ENCODE peak calls at places on chromosomes 16 and 17, in nine cellular contexts. One of them, this sample, is unnamed.
A peak's percentile ranks its signal among the peaks of the same experiment; 100 is the strongest.

GRCh38 chr16:52487849-52488457 is 59.0 kb downstream of the TOX3 start:
- DNase-seq in SK-N-SH: no peak
- DNase-seq in adrenal gland: no peak
- DNase-seq in testis: no peak
- DNase-seq in stomach: no peak
- DNase-seq in heart right ventricle: no peak
- DNase-seq in lower lobe of right lung: no peak
- DNase-seq in body of pancreas: no peak
- DNase-seq in endodermal cell: no peak
- DNase-seq in this sample: no peak

GRCh38 chr17:66964083-66964771 is at the start of gene CACNG4:
- DNase-seq in SK-N-SH: peak; percentile 95
- DNase-seq in adrenal gland: no peak
- DNase-seq in testis: no peak
- DNase-seq in stomach: no peak
- DNase-seq in heart right ventricle: no peak
- DNase-seq in lower lobe of right lung: no peak
- DNase-seq in body of pancreas: no peak
- DNase-seq in endodermal cell: peak; percentile 84
- DNase-seq in this sample: peak; percentile 61

GRCh38 chr17:57001541-57001940 is 23.6 kb downstream of the SCPEP1 start:
- DNase-seq in SK-N-SH: no peak
- DNase-seq in adrenal gland: no peak
- DNase-seq in testis: no peak
- DNase-seq in stomach: no peak
- DNase-seq in heart right ventricle: no peak
- DNase-seq in lower lobe of right lung: no peak
- DNase-seq in body of pancreas: no peak
- DNase-seq in endodermal cell: peak; percentile 60
- DNase-seq in this sample: no peak

GRCh38 chr16:22206847-22207714 is 1.0 kb downstream of the EEF2K start:
- DNase-seq in SK-N-SH: peak; percentile 75
- DNase-seq in adrenal gland: peak; percentile 80
- DNase-seq in testis: peak; percentile 68
- DNase-seq in stomach: peak; percentile 88
- DNase-seq in heart right ventricle: peak; percentile 84
- DNase-seq in lower lobe of right lung: peak; percentile 86
- DNase-seq in body of pancreas: peak; percentile 88
- DNase-seq in endodermal cell: peak; percentile 73
- DNase-seq in this sample: peak; percentile 61

GRCh38 chr17:333626-334396 is 18.8 kb downstream of the RPH3AL start:
- DNase-seq in SK-N-SH: peak; percentile 87
- DNase-seq in adrenal gland: peak; percentile 87
- DNase-seq in testis: peak; percentile 91
- DNase-seq in stomach: peak; percentile 60
- DNase-seq in heart right ventricle: peak; percentile 79
- DNase-seq in lower lobe of right lung: peak; percentile 71
- DNase-seq in body of pancreas: peak; percentile 91
- DNase-seq in endodermal cell: peak; percentile 88
- DNase-seq in this sample: no peak

GRCh38 chr16:73126453-73126853 is 78.5 kb upstream of the ZFHX3 start:
- DNase-seq in SK-N-SH: no peak
- DNase-seq in adrenal gland: no peak
- DNase-seq in testis: no peak
- DNase-seq in stomach: no peak
- DNase-seq in heart right ventricle: peak; percentile 23
- DNase-seq in lower lobe of right lung: no peak
- DNase-seq in body of pancreas: peak; percentile 76
- DNase-seq in endodermal cell: no peak
- DNase-seq in this sample: no peak

GRCh38 chr16:57882206-57882605 is 79.9 kb upstream of the KIFC3 start:
- DNase-seq in SK-N-SH: no peak
- DNase-seq in adrenal gland: no peak
- DNase-seq in testis: no peak
- DNase-seq in stomach: no peak
- DNase-seq in heart right ventricle: no peak
- DNase-seq in lower lobe of right lung: no peak
- DNase-seq in body of pancreas: no peak
- DNase-seq in endodermal cell: no peak
- DNase-seq in this sample: no peak

GRCh38 chr17:56319531-56319930 is 166.3 kb downstream of the ANKFN1 start:
- DNase-seq in SK-N-SH: peak; percentile 33
- DNase-seq in adrenal gland: no peak
- DNase-seq in testis: no peak
- DNase-seq in stomach: no peak
- DNase-seq in heart right ventricle: no peak
- DNase-seq in lower lobe of right lung: no peak
- DNase-seq in body of pancreas: no peak
- DNase-seq in endodermal cell: peak; percentile 42
- DNase-seq in this sample: no peak

GRCh38 chr17:18156171-18156975 is 27.3 kb upstream of the ALKBH5 start:
- DNase-seq in SK-N-SH: no peak
- DNase-seq in adrenal gland: no peak
- DNase-seq in testis: no peak
- DNase-seq in stomach: no peak
- DNase-seq in heart right ventricle: no peak
- DNase-seq in lower lobe of right lung: no peak
- DNase-seq in body of pancreas: no peak
- DNase-seq in endodermal cell: no peak
- DNase-seq in this sample: no peak

GRCh38 chr16:10749680-10750035 is 6.0 kb downstream of the NUBP1 start:
- DNase-seq in SK-N-SH: no peak
- DNase-seq in adrenal gland: no peak
- DNase-seq in testis: no peak
- DNase-seq in stomach: no peak
- DNase-seq in heart right ventricle: no peak
- DNase-seq in lower lobe of right lung: no peak
- DNase-seq in body of pancreas: no peak
- DNase-seq in endodermal cell: no peak
- DNase-seq in this sample: no peak

GRCh38 chr16:54588026-54588425 is 301.4 kb upstream of the IRX3 start:
- DNase-seq in SK-N-SH: no peak
- DNase-seq in adrenal gland: no peak
- DNase-seq in testis: no peak
- DNase-seq in stomach: no peak
- DNase-seq in heart right ventricle: no peak
- DNase-seq in lower lobe of right lung: no peak
- DNase-seq in body of pancreas: no peak
- DNase-seq in endodermal cell: no peak
- DNase-seq in this sample: no peak

GRCh38 chr17:20201059-20201458 is 191.9 kb downstream of the SPECC1 start:
- DNase-seq in SK-N-SH: no peak
- DNase-seq in adrenal gland: no peak
- DNase-seq in testis: no peak
- DNase-seq in stomach: no peak
- DNase-seq in heart right ventricle: no peak
- DNase-seq in lower lobe of right lung: no peak
- DNase-seq in body of pancreas: no peak
- DNase-seq in endodermal cell: no peak
- DNase-seq in this sample: no peak

GRCh38 chr17:4607773-4608187 is 23.5 kb downstream of the SMTNL2 start:
- DNase-seq in SK-N-SH: no peak
- DNase-seq in adrenal gland: peak; percentile 73
- DNase-seq in testis: peak; percentile 94
- DNase-seq in stomach: peak; percentile 68
- DNase-seq in heart right ventricle: peak; percentile 68
- DNase-seq in lower lobe of right lung: peak; percentile 75
- DNase-seq in body of pancreas: peak; percentile 79
- DNase-seq in endodermal cell: peak; percentile 70
- DNase-seq in this sample: no peak

GRCh38 chr17:33370384-33370783 is 77.3 kb upstream of the ASIC2 start:
- DNase-seq in SK-N-SH: no peak
- DNase-seq in adrenal gland: no peak
- DNase-seq in testis: no peak
- DNase-seq in stomach: no peak
- DNase-seq in heart right ventricle: no peak
- DNase-seq in lower lobe of right lung: no peak
- DNase-seq in body of pancreas: no peak
- DNase-seq in endodermal cell: peak; percentile 91
- DNase-seq in this sample: no peak

DNA sequence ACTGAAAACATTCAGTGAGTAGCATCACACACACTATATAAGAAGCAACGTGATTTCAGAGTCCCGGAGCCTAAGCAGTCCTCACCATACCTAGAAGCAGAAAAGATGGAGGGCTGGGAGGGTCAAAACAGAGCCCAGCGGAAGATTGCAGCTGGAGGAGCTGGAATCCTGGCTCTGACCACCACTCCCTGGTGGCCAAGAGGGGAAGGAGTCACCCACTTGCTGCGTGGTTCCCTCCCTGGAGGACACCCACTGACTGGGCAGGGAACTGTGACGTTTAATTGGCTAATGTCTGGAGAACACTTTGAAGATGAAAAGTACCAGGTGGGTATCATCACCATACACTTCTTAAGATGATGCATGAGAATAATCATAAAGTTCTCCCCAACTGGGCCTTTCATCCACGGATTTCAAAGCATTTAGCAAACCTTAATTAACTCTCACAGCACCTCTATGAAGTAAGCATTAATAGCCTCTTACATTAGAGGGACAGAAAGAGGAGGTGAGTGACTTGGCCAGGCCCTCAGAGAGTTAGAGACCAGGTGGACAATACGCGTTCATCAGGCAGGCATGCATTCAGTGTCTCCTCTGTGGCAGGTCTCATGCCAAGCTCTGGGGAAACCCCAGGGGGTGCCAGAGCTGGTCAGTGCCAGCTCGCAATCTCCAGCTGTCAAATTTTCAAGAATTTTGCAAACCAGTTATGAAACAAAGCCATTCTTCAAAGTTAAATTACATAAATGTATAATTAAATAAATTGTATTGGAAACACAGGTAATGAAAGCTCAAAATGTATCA is 137.9 kb downstream of the AXIN2 start:
- DNase-seq in SK-N-SH: no peak
- DNase-seq in adrenal gland: no peak
- DNase-seq in testis: no peak
- DNase-seq in stomach: no peak
- DNase-seq in heart right ventricle: no peak
- DNase-seq in lower lobe of right lung: no peak
- DNase-seq in body of pancreas: no peak
- DNase-seq in endodermal cell: peak; percentile 61
- DNase-seq in this sample: no peak
- TF ChIP-seq CTCF in SK-N-SH: no peak
- TF ChIP-seq CTCF in adrenal gland: no peak
- TF ChIP-seq CTCF in testis: no peak
- TF ChIP-seq CTCF in stomach: no peak
- TF ChIP-seq CTCF in heart right ventricle: no peak
- TF ChIP-seq CTCF in lower lobe of right lung: no peak
- TF ChIP-seq CTCF in body of pancreas: no peak
- TF ChIP-seq CTCF in endodermal cell: peak; percentile 43
- TF ChIP-seq CTCF in this sample: no peak

GRCh38 chr16:66910175-66910940 is 8.3 kb downstream of the CDH16 start:
- DNase-seq in SK-N-SH: no peak
- DNase-seq in adrenal gland: no peak
- DNase-seq in testis: no peak
- DNase-seq in stomach: no peak
- DNase-seq in heart right ventricle: no peak
- DNase-seq in lower lobe of right lung: peak; percentile 24
- DNase-seq in body of pancreas: no peak
- DNase-seq in endodermal cell: no peak
- DNase-seq in this sample: no peak

GRCh38 chr16:66906916-66907836 is 11.5 kb downstream of the CDH16 start:
- DNase-seq in SK-N-SH: peak; percentile 7
- DNase-seq in adrenal gland: no peak
- DNase-seq in testis: no peak
- DNase-seq in stomach: no peak
- DNase-seq in heart right ventricle: no peak
- DNase-seq in lower lobe of right lung: peak; percentile 21
- DNase-seq in body of pancreas: no peak
- DNase-seq in endodermal cell: no peak
- DNase-seq in this sample: no peak

GRCh38 chr16:66911112-66911511 is 7.6 kb downstream of the CDH16 start:
- DNase-seq in SK-N-SH: no peak
- DNase-seq in adrenal gland: no peak
- DNase-seq in testis: no peak
- DNase-seq in stomach: no peak
- DNase-seq in heart right ventricle: no peak
- DNase-seq in lower lobe of right lung: peak; percentile 20
- DNase-seq in body of pancreas: no peak
- DNase-seq in endodermal cell: no peak
- DNase-seq in this sample: no peak

GRCh38 chr16:66908116-66908515 is 10.6 kb downstream of the CDH16 start:
- DNase-seq in SK-N-SH: peak; percentile 4
- DNase-seq in adrenal gland: no peak
- DNase-seq in testis: no peak
- DNase-seq in stomach: no peak
- DNase-seq in heart right ventricle: no peak
- DNase-seq in lower lobe of right lung: peak; percentile 19
- DNase-seq in body of pancreas: no peak
- DNase-seq in endodermal cell: no peak
- DNase-seq in this sample: no peak

GRCh38 chr16:66908762-66909559 is 9.7 kb downstream of the CDH16 start:
- DNase-seq in SK-N-SH: no peak
- DNase-seq in adrenal gland: no peak
- DNase-seq in testis: no peak
- DNase-seq in stomach: no peak
- DNase-seq in heart right ventricle: no peak
- DNase-seq in lower lobe of right lung: peak; percentile 23
- DNase-seq in body of pancreas: no peak
- DNase-seq in endodermal cell: no peak
- DNase-seq in this sample: no peak
- H3K4me1 ChIP-seq in SK-N-SH: no peaks in the 10 kb centered on the region
- H3K4me1 ChIP-seq in adrenal gland: peaks cover 10% of the 10 kb centered on the region
- H3K4me1 ChIP-seq in testis: peaks cover 28% of the 10 kb centered on the region
- H3K4me1 ChIP-seq in stomach: peaks cover 20% of the 10 kb centered on the region
- H3K4me1 ChIP-seq in heart right ventricle: peaks cover 34% of the 10 kb centered on the region
- H3K4me1 ChIP-seq in lower lobe of right lung: peaks cover 21% of the 10 kb centered on the region
- H3K4me1 ChIP-seq in body of pancreas: peaks cover 21% of the 10 kb centered on the region
- H3K4me1 ChIP-seq in endodermal cell: no peaks in the 10 kb centered on the region
- H3K4me1 ChIP-seq in this sample: peaks cover 4% of the 10 kb centered on the region

DNA sequence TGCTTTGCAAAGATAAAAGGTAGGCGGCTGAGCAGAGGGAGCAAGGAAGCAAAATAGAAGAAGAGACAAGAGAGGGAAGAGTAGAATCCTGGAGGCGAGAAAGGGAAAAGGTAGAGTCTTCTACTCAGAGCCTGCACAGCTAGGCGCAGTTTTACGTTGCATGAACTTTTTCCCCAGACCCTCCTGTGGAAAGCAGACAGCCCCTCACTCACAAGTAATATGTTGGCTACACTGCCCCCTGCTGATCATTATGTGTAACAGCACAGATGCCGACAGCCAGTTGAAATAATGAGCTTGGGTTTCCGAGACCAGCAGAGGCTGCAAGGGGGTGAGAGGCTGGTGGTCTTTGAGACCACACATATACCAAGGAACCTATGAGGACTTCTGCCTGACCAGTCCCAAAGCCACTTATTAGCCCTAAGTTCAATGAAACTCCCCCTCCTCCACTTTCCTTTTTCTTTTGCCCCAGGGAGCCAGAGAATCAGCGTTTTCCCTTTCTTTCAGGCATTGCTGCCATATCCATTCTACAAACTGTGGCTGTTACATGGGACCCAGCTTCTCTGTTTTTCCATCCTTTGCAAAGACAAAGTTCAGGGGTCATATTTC is 22.5 kb upstream of the CMTR2 start:
- DNase-seq in SK-N-SH: peak; percentile 61
- DNase-seq in adrenal gland: peak; percentile 18
- DNase-seq in testis: peak; percentile 62
- DNase-seq in stomach: no peak
- DNase-seq in heart right ventricle: no peak
- DNase-seq in lower lobe of right lung: no peak
- DNase-seq in body of pancreas: peak; percentile 10
- DNase-seq in endodermal cell: peak; percentile 84
- DNase-seq in this sample: peak; percentile 40
- TF ChIP-seq CTCF in SK-N-SH: peak; percentile 85
- TF ChIP-seq CTCF in adrenal gland: peak; percentile 76
- TF ChIP-seq CTCF in testis: peak; percentile 69
- TF ChIP-seq CTCF in stomach: peak; percentile 63
- TF ChIP-seq CTCF in heart right ventricle: peak; percentile 72
- TF ChIP-seq CTCF in lower lobe of right lung: peak; percentile 81
- TF ChIP-seq CTCF in body of pancreas: peak; percentile 72
- TF ChIP-seq CTCF in endodermal cell: peak; percentile 91
- TF ChIP-seq CTCF in this sample: peak; percentile 85

GRCh38 chr16:2188395-2188794 is 8.0 kb downstream of the CASKIN1 start:
- DNase-seq in SK-N-SH: no peak
- DNase-seq in adrenal gland: no peak
- DNase-seq in testis: no peak
- DNase-seq in stomach: no peak
- DNase-seq in heart right ventricle: no peak
- DNase-seq in lower lobe of right lung: no peak
- DNase-seq in body of pancreas: no peak
- DNase-seq in endodermal cell: no peak
- DNase-seq in this sample: no peak
- H3K4me1 ChIP-seq in SK-N-SH: no peaks in the 10 kb centered on the region
- H3K4me1 ChIP-seq in adrenal gland: no peaks in the 10 kb centered on the region
- H3K4me1 ChIP-seq in testis: no peaks in the 10 kb centered on the region
- H3K4me1 ChIP-seq in stomach: no peaks in the 10 kb centered on the region
- H3K4me1 ChIP-seq in heart right ventricle: no peaks in the 10 kb centered on the region
- H3K4me1 ChIP-seq in lower lobe of right lung: no peaks in the 10 kb centered on the region
- H3K4me1 ChIP-seq in body of pancreas: no peaks in the 10 kb centered on the region
- H3K4me1 ChIP-seq in endodermal cell: no peaks in the 10 kb centered on the region
- H3K4me1 ChIP-seq in this sample: no peaks in the 10 kb centered on the region

This sample was measured in BE2C.